ENCODE peak calls at places on chromosomes 6 and 20, in four cellular contexts. Q, X, C and G are unnamed samples.

GRCh38 chr6:10237284-10238043 is 177.4 kb downstream of the TFAP2A start:
- DNase-seq in Q (no peak), X (no peak), C (no peak), G (no peak)

GRCh38 chr6:20866038-20866437 is 331.8 kb downstream of the CDKAL1 start:
- DNase-seq in Q (no peak), X (no peak), C (no peak), G (no peak)

GRCh38 chr6:55925292-55925691 is 49.9 kb upstream of the BMP5 start:
- DNase-seq in Q (no peak), X (no peak), C (no peak), G (no peak)

GRCh38 chr20:37220796-37221195 is 40.8 kb downstream of the GHRH start:
- DNase-seq in Q (no peak), X (no peak), C (no peak), G (no peak)

GRCh38 chr6:40906759-40907158 is 132.3 kb downstream of the UNC5CL start:
- DNase-seq in Q (no peak), X (no peak), C (no peak), G (no peak)

GRCh38 chr6:129709909-129710721 is at the start of gene ARHGAP18:
- DNase-seq in Q (peak; percentile 62), X (peak; percentile 93), C (peak; percentile 88), G (peak; percentile 84)

GRCh38 chr6:124962617-124963415 is 579 bp downstream of the RNF217 start:
- DNase-seq in Q (no peak), X (peak; percentile 66), C (no peak), G (no peak)

GRCh38 chr20:45630366-45630765 is 718 bp downstream of the WFDC9 start:
- DNase-seq in Q (no peak), X (no peak), C (no peak), G (no peak)

GRCh38 chr20:31869942-31870702 is at the start of the genes DUSP15 and TTLL9:
- DNase-seq in Q (no peak), X (peak; percentile 28), C (no peak), G (no peak)